ENCODE peak calls at places on chromosomes 5 and 9, in ten cellular contexts. U is SK-MEL-5; E is NCI-H460; F is CD8-positive, alpha-beta memory T cell; V is stimulated activated CD4-positive, alpha-beta T cell treated with anti-CD3 and anti-CD28 coated beads, Interleukin-4, amount 100 ng/mL, for 48 hours; X is RWPE2; R is upper lobe of right lung; N is cerebellum; L is ascending aorta; Z is EL. M is an unnamed sample.

GRCh38 chr5:16774806-16775205 is 158.0 kb upstream of the RETREG1 start:
- DNase-seq in X (no peak), L (no peak), F (no peak), Z (peak), R (no peak), V (no peak), E (no peak), U (no peak), N (no peak), M (no peak)

GRCh38 chr9:130451509-130452388 is 7.0 kb downstream of the ASS1 start:
- DNase-seq in L (no peak), N (peak), V (no peak), F (no peak), U (peak), E (peak), Z (peak), X (peak), R (peak), M (peak)

GRCh38 chr5:174625591-174626365 is 98.6 kb upstream of the MSX2 start:
- DNase-seq in F (no peak), L (no peak), E (no peak), X (no peak), Z (no peak), U (no peak), V (no peak), R (no peak), N (no peak), M (no peak)

GRCh38 chr5:143279698-143280097 is 123.8 kb downstream of the NR3C1 start:
- DNase-seq in X (no peak), R (no peak), L (no peak), V (no peak), F (no peak), U (no peak), N (no peak), Z (peak), E (no peak), M (peak)

GRCh38 chr5:42982107-42982622 is 58.0 kb downstream of the ANXA2R start:
- DNase-seq in X (no peak), V (no peak), R (no peak), Z (no peak), F (no peak), E (no peak), U (peak), L (no peak), N (no peak), M (peak)

GRCh38 chr5:157106668-157107461 is 2.0 kb downstream of the HAVCR2 start:
- DNase-seq in F (no peak), Z (no peak), E (no peak), U (no peak), N (no peak), L (no peak), V (peak), R (peak), X (no peak), M (no peak)

GRCh38 chr9:105620996-105621395 is 41.3 kb upstream of the TAL2 start:
- DNase-seq in L (no peak), V (no peak), E (no peak), U (no peak), N (no peak), X (no peak), R (no peak), F (no peak), Z (no peak), M (no peak)

GRCh38 chr5:139262414-139263139 is 31.0 kb upstream of the MATR3 start:
- DNase-seq in L (peak), E (peak), V (peak), N (peak), U (peak), X (peak), R (peak), Z (peak), F (peak), M (peak)

GRCh38 chr9:91886433-91887031 is 63.5 kb downstream of the ROR2 start:
- DNase-seq in X (no peak), F (no peak), U (no peak), N (no peak), Z (no peak), E (no peak), L (no peak), R (no peak), V (no peak), M (no peak)

GRCh38 chr5:2005101-2006041 is 122.6 kb upstream of the IRX4 start:
- DNase-seq in Z (no peak), U (no peak), V (no peak), R (no peak), L (no peak), E (no peak), F (no peak), X (no peak), N (no peak), M (no peak)

GRCh38 chr9:114291886-114292590 is 30.9 kb upstream of the ORM1 start:
- DNase-seq in L (no peak), X (peak), R (peak), V (no peak), U (no peak), Z (no peak), N (no peak), F (peak), E (no peak), M (no peak)

GRCh38 chr9:97640290-97640689 is 6.7 kb downstream of the NCBP1 start:
- DNase-seq in F (no peak), X (no peak), N (no peak), R (no peak), V (no peak), Z (no peak), L (no peak), U (no peak), E (no peak), M (no peak)

GRCh38 chr5:75054110-75054930 is 2.0 kb upstream of the GCNT4 start:
- DNase-seq in R (peak), E (no peak), N (no peak), U (no peak), V (no peak), Z (peak), F (no peak), L (no peak), X (no peak), M (peak)

GRCh38 chr5:17275279-17276158 is 58.1 kb downstream of the BASP1 start:
- DNase-seq in L (no peak), R (no peak), E (no peak), N (no peak), U (no peak), V (no peak), F (no peak), X (no peak), Z (no peak), M (no peak)

GRCh38 chr5:179238628-179238970 is 106.7 kb downstream of the ADAMTS2 start:
- DNase-seq in X (peak), Z (no peak), V (no peak), N (no peak), R (peak), E (no peak), L (no peak), U (no peak), F (no peak), M (no peak)

GRCh38 chr5:2255915-2256645 is 373.4 kb upstream of the IRX4 start:
- DNase-seq in N (no peak), V (no peak), E (no peak), Z (no peak), F (no peak), X (no peak), L (no peak), R (peak), U (no peak), M (no peak)

GRCh38 chr5:143052967-143053682 is 282.9 kb downstream of the ARHGAP26 start:
- DNase-seq in N (peak), L (no peak), E (no peak), U (no peak), X (no peak), V (no peak), Z (no peak), R (no peak), F (no peak), M (no peak)

GRCh38 chr9:17725399-17726010 is 146.6 kb downstream of the SH3GL2 start:
- DNase-seq in E (no peak), Z (peak), U (no peak), L (no peak), X (no peak), N (peak), V (no peak), F (no peak), R (no peak), M (no peak)

GRCh38 chr5:131677115-131677514 is 42.1 kb upstream of the RAPGEF6 start:
- DNase-seq in F (no peak), R (no peak), N (no peak), Z (no peak), E (no peak), V (no peak), X (no peak), U (no peak), L (no peak), M (no peak)

GRCh38 chr9:26947736-26948135 is 694 bp upstream of the PLAA start:
- DNase-seq in U (no peak), X (no peak), R (no peak), V (peak), L (no peak), F (no peak), N (no peak), Z (peak), E (no peak), M (no peak)

GRCh38 chr9:136399176-136400037 is 563 bp downstream of the SNAPC4 start:
- DNase-seq in N (no peak), V (no peak), E (no peak), L (no peak), X (no peak), R (no peak), F (no peak), U (no peak), Z (peak), M (peak)

GRCh38 chr9:32385135-32385884 is 867 bp downstream of the ACO1 start:
- DNase-seq in R (no peak), F (no peak), Z (no peak), U (no peak), X (no peak), V (no peak), N (no peak), L (no peak), E (no peak), M (peak)

GRCh38 chr9:68714416-68715180 is 9.6 kb downstream of the PIP5K1B start:
- DNase-seq in U (no peak), N (no peak), R (no peak), F (no peak), L (no peak), Z (no peak), X (no peak), V (no peak), E (no peak), M (no peak)